ENCODE peak calls at places on chromosomes 2 and 18, in four cellular contexts. L, F, H and S are unnamed samples.

GRCh38 chr2:43950383-43951008 is 45.3 kb downstream of the LRPPRC start:
- DNase-seq in F (peak), H (no peak), L (no peak), S (peak)

GRCh38 chr2:63506350-63506749 is 81.9 kb downstream of the WDPCP start:
- DNase-seq in F (no peak), H (no peak), L (no peak), S (no peak)

GRCh38 chr2:111704246-111704645 is 179.7 kb downstream of the ANAPC1 start:
- DNase-seq in F (no peak), L (no peak), H (no peak), S (no peak)

GRCh38 chr2:70759446-70759845 is 8.6 kb downstream of the ADD2 start:
- DNase-seq in L (no peak), H (no peak), F (peak), S (no peak)

GRCh38 chr18:21194871-21195771 is 46.9 kb upstream of the GREB1L start:
- DNase-seq in L (no peak), F (peak), H (no peak), S (no peak)

GRCh38 chr2:197292614-197293013 is 18.0 kb downstream of the ANKRD44 start:
- DNase-seq in L (no peak), H (no peak), F (no peak), S (no peak)

GRCh38 chr2:524442-524841 is 152.8 kb downstream of the TMEM18 start:
- DNase-seq in L (no peak), F (no peak), H (no peak), S (no peak)

GRCh38 chr2:98434492-98434891 is 10.2 kb upstream of the INPP4A start:
- DNase-seq in H (no peak), F (no peak), L (no peak), S (no peak)

GRCh38 chr2:185899364-185899763 is 160.8 kb downstream of the FSIP2 start:
- DNase-seq in H (no peak), F (no peak), L (no peak), S (no peak)

GRCh38 chr2:240411261-240412160 is 24.0 kb upstream of the GPC1 start:
- DNase-seq in L (no peak), H (peak), F (no peak), S (no peak)

GRCh38 chr2:205409403-205409802 is 272.9 kb upstream of the NRP2 start:
- DNase-seq in F (no peak), L (no peak), H (no peak), S (no peak)

GRCh38 chr2:70942900-70943871 is 7.5 kb downstream of the ATP6V1B1 start:
- DNase-seq in H (no peak), F (no peak), L (no peak), S (no peak)

GRCh38 chr2:175154670-175155082 is 13.3 kb downstream of the ATF2 start:
- DNase-seq in H (no peak), L (no peak), F (no peak), S (no peak)

GRCh38 chr2:158651358-158652057 is 143.6 kb upstream of the DAPL1 start:
- DNase-seq in L (no peak), F (no peak), H (no peak), S (no peak)

GRCh38 chr2:211730215-211730614 is 808.4 kb downstream of the ERBB4 start:
- DNase-seq in L (no peak), H (no peak), F (no peak), S (no peak)

GRCh38 chr2:211331736-211332135 is 775.3 kb downstream of the CPS1 start:
- DNase-seq in L (no peak), H (no peak), F (no peak), S (no peak)

GRCh38 chr2:94956797-94957391 is 68.6 kb upstream of the MAL start:
- DNase-seq in F (peak), H (peak), L (no peak), S (peak)

GRCh38 chr2:230434677-230435324 is 18.8 kb downstream of the SP100 start:
- DNase-seq in H (no peak), F (no peak), L (no peak), S (no peak)

GRCh38 chr2:46451131-46451711 is 28.1 kb upstream of the TMEM247 start:
- DNase-seq in H (peak), L (no peak), F (no peak), S (no peak)

GRCh38 chr2:232316382-232317190 is 62.0 kb upstream of the ALPP start:
- DNase-seq in H (no peak), F (no peak), L (no peak), S (peak)

GRCh38 chr2:114192362-114192761 is 250.1 kb upstream of the DPP10 start:
- DNase-seq in L (no peak), H (no peak), F (no peak), S (no peak)

GRCh38 chr2:199911052-199911876 is at the start of gene C2orf69:
- DNase-seq in H (peak), L (peak), F (peak), S (peak)

GRCh38 chr2:148900350-148900749 is 25.3 kb downstream of the KIF5C start:
- DNase-seq in L (no peak), F (no peak), H (no peak), S (no peak)

GRCh38 chr2:167484875-167485274 is 596.6 kb downstream of the XIRP2 start:
- DNase-seq in L (no peak), F (no peak), H (no peak), S (no peak)

GRCh38 chr2:106885981-106886915 is at the start of gene ST6GAL2:
- DNase-seq in L (no peak), H (peak), F (no peak), S (peak)

GRCh38 chr18:58058720-58059119 is 14.7 kb downstream of the NEDD4L start:
- DNase-seq in F (no peak), H (no peak), L (no peak), S (no peak)

GRCh38 chr18:68275616-68276015 is 439.3 kb downstream of the TMX3 start:
- DNase-seq in F (no peak), L (no peak), H (no peak), S (no peak)